ENCODE peak calls at places on chromosomes 13 and 19, in seven cellular contexts. I is neuronal stem cell, X is mesendoderm, T is H1, J is IMR-90, S is mesenchymal stem cell, B is trophoblast cell. E is an unnamed sample.

GRCh38 chr13:99860736-99861135 is 110.8 kb downstream of the ZIC5 start:
- DNase-seq in I (peak; percentile 84), X (no peak), T (no peak), J (no peak), S (no peak), B (no peak), E (no peak)

GRCh38 chr19:34786236-34786635 is 13.2 kb upstream of the ZNF599 start:
- DNase-seq in I (no peak), X (no peak), T (no peak), J (no peak), S (no peak), B (no peak), E (no peak)

GRCh38 chr19:46844067-46844489 is 6.6 kb downstream of the AP2S1 start:
- DNase-seq in I (no peak), X (peak; percentile 74), T (no peak), J (no peak), S (peak; percentile 34), B (peak; percentile 92), E (no peak)

GRCh38 chr13:26679411-26679810 is 81.2 kb downstream of the GPR12 start:
- DNase-seq in I (no peak), X (no peak), T (no peak), J (peak; percentile 81), S (peak; percentile 64), B (no peak), E (no peak)

GRCh38 chr19:2590630-2591399 is 111.7 kb downstream of the GNG7 start:
- DNase-seq in I (no peak), X (no peak), T (no peak), J (no peak), S (no peak), B (no peak), E (no peak)

GRCh38 chr19:16637535-16637934 is 9.5 kb upstream of the MED26 start:
- DNase-seq in I (no peak), X (peak; percentile 33), T (no peak), J (peak; percentile 27), S (peak; percentile 27), B (peak; percentile 35), E (no peak)

GRCh38 chr19:46646402-46646801 is 10.4 kb upstream of the GNG8 start:
- DNase-seq in I (no peak), X (no peak), T (no peak), J (no peak), S (no peak), B (no peak), E (no peak)

GRCh38 chr13:111658150-111659100 is 338.0 kb downstream of the TEX29 start:
- DNase-seq in I (peak; percentile 76), X (peak; percentile 25), T (no peak), J (no peak), S (no peak), B (no peak), E (peak; percentile 65)

GRCh38 chr13:93256998-93257397 is 30.4 kb downstream of the GPC6 start:
- DNase-seq in I (no peak), X (no peak), T (no peak), J (no peak), S (no peak), B (no peak), E (no peak)

GRCh38 chr13:101579291-101579802 is 126.9 kb downstream of the ITGBL1 start:
- DNase-seq in I (no peak), X (no peak), T (no peak), J (peak; percentile 60), S (peak; percentile 66), B (no peak), E (no peak)

GRCh38 chr19:7679017-7679720 is 1.5 kb upstream of the TRAPPC5 start:
- DNase-seq in I (no peak), X (no peak), T (no peak), J (no peak), S (peak; percentile 4), B (peak; percentile 49), E (no peak)

GRCh38 chr13:46041335-46041934 is 11.1 kb downstream of the ZC3H13 start:
- DNase-seq in I (no peak), X (no peak), T (no peak), J (peak; percentile 66), S (no peak), B (peak; percentile 85), E (no peak)

GRCh38 chr13:71605744-71606143 is 261.3 kb downstream of the DACH1 start:
- DNase-seq in I (no peak), X (no peak), T (no peak), J (no peak), S (no peak), B (no peak), E (no peak)

GRCh38 chr19:53285087-53285486 is 17.6 kb upstream of the VN1R4 start:
- DNase-seq in I (no peak), X (no peak), T (no peak), J (no peak), S (no peak), B (no peak), E (no peak)

GRCh38 chr19:53294786-53295441 is 27.4 kb upstream of the VN1R4 start:
- DNase-seq in I (no peak), X (peak; percentile 26), T (no peak), J (no peak), S (peak; percentile 1), B (no peak), E (peak; percentile 78)

DNA sequence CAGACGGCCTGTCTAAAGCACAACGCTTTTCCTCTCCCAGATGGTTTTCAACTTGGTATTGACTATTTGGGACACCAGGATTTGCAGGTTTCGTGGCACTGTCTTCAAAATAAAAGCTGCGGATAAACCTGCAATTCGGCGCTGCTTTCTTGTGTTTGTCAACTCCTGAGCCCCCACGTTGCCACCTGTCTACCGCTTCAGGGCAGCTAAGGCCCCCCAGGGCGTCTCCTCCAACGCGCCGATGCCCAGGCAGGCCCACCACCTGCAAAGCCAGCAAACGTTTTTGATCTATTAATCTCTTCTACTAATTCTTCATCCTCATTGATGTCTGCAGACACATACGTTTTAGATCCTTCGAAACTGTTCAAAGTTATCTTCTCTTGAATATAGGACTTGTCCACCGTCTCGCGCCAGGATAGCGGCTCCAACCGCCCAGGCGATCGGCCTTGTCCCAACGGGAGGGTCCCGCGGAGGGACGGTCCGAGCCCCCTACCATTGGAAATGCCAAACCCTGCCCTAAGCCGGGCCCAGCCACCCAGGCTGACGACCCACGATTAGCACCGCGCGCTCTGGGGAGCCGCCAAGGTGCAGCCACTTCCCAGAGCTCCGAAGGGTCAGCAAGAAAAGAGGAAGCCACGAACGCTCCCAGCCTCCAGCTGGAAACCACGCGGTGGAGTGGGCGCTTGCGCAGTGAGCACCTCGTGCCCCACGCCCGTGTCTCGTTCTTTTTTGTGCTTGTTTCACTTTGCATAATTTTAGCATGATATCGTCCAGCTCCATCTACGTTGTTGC is 23.4 kb upstream of the VN1R4 start:
- DNase-seq in I (no peak), X (no peak), T (no peak), J (no peak), S (no peak), B (no peak), E (no peak)
- H2BK5ac ChIP-seq in I (no peak overlapping the region), X (no peak overlapping the region), T (no peak overlapping the region), J (no peak overlapping the region), S (no peak overlapping the region), B (no peak overlapping the region), E (no peak overlapping the region)

GRCh38 chr13:108006619-108007018 is 208.7 kb downstream of the LIG4 start:
- DNase-seq in I (no peak), X (no peak), T (no peak), J (no peak), S (no peak), B (no peak), E (no peak)
- H3K18ac ChIP-seq in I (no peak overlapping the region), X (no peak overlapping the region), T (no peak overlapping the region), J (no peak overlapping the region), S (no peak overlapping the region), B (no peak overlapping the region), E (no peak overlapping the region)

GRCh38 chr19:48822514-48822913 is 11.7 kb upstream of the BCAT2 start:
- DNase-seq in I (no peak), X (no peak), T (no peak), J (no peak), S (no peak), B (no peak), E (no peak)

GRCh38 chr19:48817585-48818124 is 6.8 kb upstream of the BCAT2 start:
- DNase-seq in I (no peak), X (no peak), T (no peak), J (no peak), S (no peak), B (peak; percentile 90), E (no peak)

GRCh38 chr19:48818234-48818823 is 7.5 kb upstream of the BCAT2 start:
- DNase-seq in I (no peak), X (no peak), T (no peak), J (no peak), S (no peak), B (no peak), E (no peak)

GRCh38 chr19:48819366-48819816 is 8.6 kb upstream of the BCAT2 start:
- DNase-seq in I (no peak), X (no peak), T (no peak), J (peak; percentile 79), S (no peak), B (peak; percentile 42), E (no peak)

DNA sequence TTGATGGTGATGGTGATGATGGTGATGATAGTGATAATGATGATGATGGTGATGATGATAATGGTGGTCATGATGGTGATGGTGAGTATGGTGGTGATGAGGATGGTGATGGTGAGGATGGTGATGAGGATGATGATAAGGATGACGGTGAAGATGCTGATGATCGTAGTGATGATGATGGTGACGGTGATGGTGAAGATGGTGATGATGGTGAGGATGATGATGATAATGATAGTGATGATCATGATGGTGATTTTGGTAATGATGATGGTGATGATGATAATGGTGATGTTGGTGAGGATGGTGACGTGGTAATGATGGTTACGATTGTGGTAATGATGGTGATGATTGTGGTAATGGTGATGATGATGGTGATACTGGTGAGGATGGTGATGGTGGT is 10.8 kb upstream of the BCAT2 start:
- DNase-seq in I (no peak), X (no peak), T (no peak), J (no peak), S (no peak), B (no peak), E (no peak)
- H2BK5ac ChIP-seq in I (no peak overlapping the region), X (no peak overlapping the region), T (no peak overlapping the region), J (peak overlapping the region; percentile 54), S (no peak overlapping the region), B (no peak overlapping the region), E (no peak overlapping the region)

GRCh38 chr13:73336789-73337188 is 278.0 kb downstream of the KLF5 start:
- DNase-seq in I (no peak), X (no peak), T (no peak), J (no peak), S (no peak), B (peak; percentile 84), E (no peak)

GRCh38 chr13:73335226-73335625 is 276.4 kb downstream of the KLF5 start:
- DNase-seq in I (no peak), X (no peak), T (no peak), J (peak; percentile 65), S (peak; percentile 91), B (peak; percentile 38), E (no peak)

GRCh38 chr13:73335938-73336337 is 277.1 kb downstream of the KLF5 start:
- DNase-seq in I (no peak), X (no peak), T (no peak), J (no peak), S (peak; percentile 19), B (peak; percentile 94), E (no peak)

GRCh38 chr13:73331556-73331955 is 272.8 kb downstream of the KLF5 start:
- DNase-seq in I (no peak), X (no peak), T (no peak), J (no peak), S (no peak), B (no peak), E (no peak)

DNA sequence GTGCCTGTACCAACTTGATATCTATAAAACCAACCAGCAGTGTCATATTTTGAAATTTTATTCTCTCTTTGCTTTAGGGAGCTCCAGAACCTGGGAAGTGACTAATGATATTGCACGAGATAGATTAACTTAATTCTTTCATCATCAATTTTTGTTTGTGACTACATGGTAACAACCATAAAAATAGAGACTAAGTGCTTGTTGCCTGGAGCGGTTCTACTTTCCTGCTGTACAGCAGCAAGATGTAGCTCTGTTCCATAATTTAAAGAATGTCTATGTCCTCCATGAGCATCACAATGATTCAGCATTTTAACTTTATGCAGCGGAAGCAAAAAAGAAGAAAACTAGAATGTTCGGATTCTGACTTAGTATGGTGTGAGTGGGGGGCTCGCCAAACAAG is 275.7 kb downstream of the KLF5 start:
- DNase-seq in I (no peak), X (no peak), T (no peak), J (no peak), S (peak; percentile 62), B (peak; percentile 68), E (no peak)
- H3K18ac ChIP-seq in I (no peak overlapping the region), X (no peak overlapping the region), T (no peak overlapping the region), J (no peak overlapping the region), S (no peak overlapping the region), B (no peak overlapping the region), E (no peak overlapping the region)